ENCODE peak calls at places on chromosomes 6 and 20, in eight cellular contexts. U is lung; P is cardiac muscle cell; A is CD8-positive, alpha-beta T cell; E is AG04450; T is kidney; D is stomach; L is lower lobe of right lung. N is an unnamed sample.

GRCh38 chr6:97665410-97665809 is 382.4 kb upstream of the MMS22L start:
- DNase-seq in U (no peak), P (no peak), A (no peak), E (no peak), T (no peak), D (no peak), L (no peak), N (no peak)

GRCh38 chr6:6409397-6410030 is 89.1 kb upstream of the F13A1 start:
- DNase-seq in U (no peak), P (no peak), A (no peak), E (no peak), T (no peak), D (no peak), L (no peak), N (no peak)

GRCh38 chr6:157091832-157092231 is 231.5 kb downstream of the TMEM242 start:
- DNase-seq in U (no peak), P (no peak), A (no peak), E (no peak), T (no peak), D (no peak), L (no peak), N (no peak)

GRCh38 chr20:17648782-17649730 is 33.0 kb downstream of the RRBP1 start:
- DNase-seq in U (no peak), P (no peak), A (peak; percentile 9), E (no peak), T (no peak), D (peak; percentile 76), L (peak; percentile 73), N (peak; percentile 65)

GRCh38 chr20:1005452-1006027 is 3.4 kb upstream of the RSPO4 start:
- DNase-seq in U (no peak), P (peak; percentile 36), A (no peak), E (no peak), T (no peak), D (no peak), L (no peak), N (peak; percentile 66)

GRCh38 chr6:138278326-138278725 is 60.0 kb upstream of the PBOV1 start:
- DNase-seq in U (no peak), P (peak; percentile 54), A (no peak), E (no peak), T (no peak), D (no peak), L (no peak), N (peak; percentile 26)

GRCh38 chr6:24916496-24916895 is 19.3 kb downstream of the RIPOR2 start:
- DNase-seq in U (no peak), P (no peak), A (no peak), E (no peak), T (no peak), D (no peak), L (no peak), N (no peak)

GRCh38 chr6:135657207-135657606 is 159.7 kb upstream of the AHI1 start:
- DNase-seq in U (peak; percentile 69), P (no peak), A (no peak), E (no peak), T (no peak), D (no peak), L (peak; percentile 47), N (no peak)

GRCh38 chr20:16701296-16701695 is 28.5 kb upstream of the SNRPB2 start:
- DNase-seq in U (no peak), P (peak; percentile 7), A (no peak), E (no peak), T (no peak), D (peak; percentile 30), L (no peak), N (peak; percentile 48)

GRCh38 chr20:25338112-25339023 is 52.3 kb downstream of the ABHD12 start:
- DNase-seq in U (no peak), P (no peak), A (no peak), E (no peak), T (no peak), D (peak; percentile 42), L (no peak), N (no peak)

GRCh38 chr20:51678041-51678697 is 90.0 kb downstream of the ATP9A start:
- DNase-seq in U (no peak), P (peak; percentile 22), A (no peak), E (no peak), T (no peak), D (no peak), L (no peak), N (peak; percentile 94)

GRCh38 chr6:7004581-7005297 is 103.0 kb upstream of the RREB1 start:
- DNase-seq in U (no peak), P (peak; percentile 87), A (no peak), E (no peak), T (no peak), D (no peak), L (peak; percentile 51), N (peak; percentile 73)

GRCh38 chr6:168279403-168279935 is 40.1 kb downstream of the DACT2 start:
- DNase-seq in U (no peak), P (no peak), A (no peak), E (no peak), T (no peak), D (no peak), L (no peak), N (no peak)

GRCh38 chr20:48445827-48446226 is 382.0 kb downstream of the PREX1 start:
- DNase-seq in U (no peak), P (no peak), A (no peak), E (no peak), T (no peak), D (no peak), L (no peak), N (no peak)

GRCh38 chr6:149717588-149718458 is at the start of gene LATS1:
- DNase-seq in U (peak; percentile 91), P (peak; percentile 90), A (peak; percentile 89), E (peak; percentile 33), T (peak; percentile 97), D (peak; percentile 92), L (peak; percentile 95), N (peak; percentile 87)

GRCh38 chr20:46954490-46955038 is 59.9 kb downstream of the EYA2 start:
- DNase-seq in U (no peak), P (peak; percentile 85), A (no peak), E (peak; percentile 97), T (no peak), D (no peak), L (no peak), N (no peak)

GRCh38 chr20:46955601-46956556 is 61.2 kb downstream of the EYA2 start:
- DNase-seq in U (no peak), P (no peak), A (no peak), E (peak; percentile 39), T (no peak), D (no peak), L (no peak), N (no peak)

GRCh38 chr20:46951405-46951804 is 56.8 kb downstream of the EYA2 start:
- DNase-seq in U (no peak), P (no peak), A (no peak), E (no peak), T (no peak), D (no peak), L (no peak), N (no peak)

GRCh38 chr20:46951840-46952497 is 57.3 kb downstream of the EYA2 start:
- DNase-seq in U (no peak), P (no peak), A (no peak), E (no peak), T (no peak), D (no peak), L (no peak), N (no peak)

DNA sequence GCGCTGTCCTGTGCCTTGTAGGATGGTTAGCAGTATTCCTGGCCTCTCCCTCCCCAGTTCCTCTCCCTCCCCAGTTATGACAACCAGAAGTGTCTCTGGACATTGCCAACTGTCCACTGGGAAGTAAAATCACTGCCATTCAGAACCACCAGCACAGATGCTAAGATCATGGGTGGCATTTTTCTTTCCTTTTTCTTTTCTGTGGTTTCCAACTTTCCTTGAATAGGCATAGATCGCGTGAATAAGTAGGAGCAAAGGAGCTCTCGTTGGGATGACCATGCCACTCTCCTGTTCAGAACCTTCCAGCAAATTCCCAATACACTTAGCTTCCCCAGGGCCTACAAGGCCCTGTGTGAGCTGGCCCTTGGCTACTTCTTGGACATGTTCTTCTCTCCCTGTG is 59.0 kb downstream of the EYA2 start:
- DNase-seq in U (no peak), P (no peak), A (no peak), E (no peak), T (no peak), D (no peak), L (no peak), N (no peak)
- H3K9me3 ChIP-seq in U (peaks cover 4% of the 10 kb centered on the region), P (no peaks in the 10 kb centered on the region), A (no peaks in the 10 kb centered on the region), E (peaks cover 6% of the 10 kb centered on the region), T (no peaks in the 10 kb centered on the region), D (no peaks in the 10 kb centered on the region), L (no peaks in the 10 kb centered on the region), N (peaks cover 11% of the 10 kb centered on the region)

DNA sequence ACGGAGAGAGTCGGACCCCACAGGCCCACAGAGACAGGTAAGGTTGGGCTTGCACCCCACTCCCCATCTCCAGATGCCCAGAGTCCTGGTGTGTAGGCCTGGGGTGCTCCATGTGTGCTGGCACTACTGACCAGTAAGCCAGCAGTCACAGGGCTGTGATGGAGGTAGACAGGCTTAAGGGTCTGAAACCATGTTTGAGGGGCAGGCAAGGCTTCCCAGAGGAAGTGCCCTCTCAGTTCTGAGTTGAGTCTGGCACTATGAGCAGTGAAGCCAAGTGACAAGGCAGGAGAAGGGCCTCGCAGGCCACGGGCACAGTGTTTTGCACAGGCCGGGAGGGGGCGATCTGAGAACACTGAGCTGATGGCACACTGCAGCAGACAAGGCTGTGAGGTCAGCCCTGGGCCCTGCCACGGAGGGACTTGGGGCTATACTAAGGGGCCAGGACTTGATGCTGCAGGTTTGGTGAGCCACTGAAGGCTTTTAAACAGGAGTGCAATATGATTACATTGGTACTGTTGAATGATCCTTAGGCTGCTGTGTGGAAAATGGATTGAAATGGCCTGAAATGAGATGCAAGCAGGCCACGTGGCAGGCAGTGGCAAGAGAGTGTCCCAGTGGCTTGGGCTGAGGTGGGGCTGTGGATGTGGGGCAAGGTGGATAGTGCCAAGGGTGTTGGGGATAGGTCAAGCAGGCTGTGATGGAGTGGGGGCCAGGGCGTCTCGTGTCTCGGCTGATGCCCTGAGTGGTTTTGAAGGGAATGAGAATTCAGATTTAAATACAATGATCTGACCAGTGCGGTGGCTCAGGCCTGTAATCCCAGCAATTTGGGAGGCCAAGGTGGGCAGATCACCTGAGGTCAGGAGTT is 20.3 kb downstream of the TTBK1 start:
- DNase-seq in U (peak; percentile 77), P (peak; percentile 78), A (peak; percentile 66), E (peak; percentile 15), T (no peak), D (peak; percentile 82), L (peak; percentile 82), N (peak; percentile 95)
- TF ChIP-seq CTCF in U (peak; percentile 63), P (peak; percentile 89), A (peak; percentile 57), E (peak; percentile 76), T (peak; percentile 84), D (peak; percentile 74), L (peak; percentile 76), N (peak; percentile 100)

GRCh38 chr6:35717449-35718353 is 19.1 kb upstream of the ARMC12 start:
- DNase-seq in U (no peak), P (no peak), A (no peak), E (no peak), T (no peak), D (no peak), L (no peak), N (no peak)
- H3K9me3 ChIP-seq in U (no peaks in the 10 kb centered on the region), P (no peaks in the 10 kb centered on the region), A (no peaks in the 10 kb centered on the region), E (no peaks in the 10 kb centered on the region), T (no peaks in the 10 kb centered on the region), D (no peaks in the 10 kb centered on the region), L (no peaks in the 10 kb centered on the region), N (no peaks in the 10 kb centered on the region)

DNA sequence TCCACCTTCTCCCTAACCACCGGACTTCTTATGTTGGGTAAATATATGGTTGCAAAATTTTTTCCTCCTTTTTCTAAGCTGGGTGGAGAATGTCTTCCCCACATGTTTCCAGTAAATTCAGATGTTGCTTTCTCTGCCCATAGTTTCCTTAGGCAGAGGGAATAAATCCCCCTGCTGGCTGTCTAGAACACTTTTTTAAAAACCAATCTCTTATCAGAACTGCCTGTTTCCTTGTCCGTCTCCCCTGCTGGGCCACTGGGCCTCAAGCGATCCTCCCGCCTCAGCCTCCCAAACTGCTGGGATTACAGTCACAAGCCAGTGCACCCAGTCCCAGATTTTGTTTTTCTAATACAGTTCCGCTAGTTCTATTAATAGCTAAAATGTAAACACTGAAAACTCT is 9.9 kb upstream of the WFDC2 start:
- DNase-seq in U (no peak), P (no peak), A (no peak), E (no peak), T (no peak), D (no peak), L (no peak), N (no peak)
- TF ChIP-seq CTCF in U (no peak), P (peak; percentile 20), A (no peak), E (peak; percentile 38), T (no peak), D (no peak), L (no peak), N (peak; percentile 4)